ENCODE peak calls at places on chromosomes 3 and 15, in four cellular contexts. N, U, O and A are unnamed samples.

GRCh38 chr15:77672110-77672509 is 39.4 kb upstream of the LINGO1 start:
- DNase-seq in N (no peak), U (no peak), O (no peak), A (no peak)

GRCh38 chr3:102299125-102299877 is 135.5 kb upstream of the ZPLD1 start:
- DNase-seq in N (no peak), U (no peak), O (no peak), A (no peak)

GRCh38 chr15:42919308-42919707 is 1.3 kb downstream of the TTBK2 start:
- DNase-seq in N (no peak), U (no peak), O (no peak), A (no peak)

GRCh38 chr15:83848315-83849050 is 194.6 kb downstream of the ADAMTSL3 start:
- DNase-seq in N (no peak), U (peak), O (no peak), A (peak)

GRCh38 chr3:146780251-146780650 is 175.1 kb upstream of the PLSCR5 start:
- DNase-seq in N (no peak), U (no peak), O (no peak), A (no peak)

GRCh38 chr3:101687142-101687931 is 819 bp upstream of the RPL24 start:
- DNase-seq in N (no peak), U (no peak), O (no peak), A (no peak)

GRCh38 chr15:26050271-26050670 is 187.1 kb upstream of the ATP10A start:
- DNase-seq in N (no peak), U (no peak), O (no peak), A (no peak)

GRCh38 chr3:69360690-69361089 is 25.2 kb downstream of the FRMD4B start:
- DNase-seq in N (no peak), U (no peak), O (no peak), A (no peak)

GRCh38 chr15:69095280-69095679 is 65.2 kb upstream of the GLCE start:
- DNase-seq in N (no peak), U (no peak), O (no peak), A (no peak)

GRCh38 chr3:102454101-102454625 is 19.3 kb downstream of the ZPLD1 start:
- DNase-seq in N (no peak), U (no peak), O (no peak), A (no peak)

GRCh38 chr3:117045143-117045542 is 335.6 kb downstream of the TUSC7 start:
- DNase-seq in N (no peak), U (no peak), O (no peak), A (no peak)

GRCh38 chr3:107450254-107450653 is 72.5 kb upstream of the BBX start:
- DNase-seq in N (no peak), U (no peak), O (no peak), A (peak)

GRCh38 chr15:71237456-71238188 is 122.4 kb downstream of the THSD4 start:
- DNase-seq in N (peak), U (no peak), O (peak), A (peak)

GRCh38 chr3:136910697-136911096 is 47.1 kb upstream of the IL20RB start:
- DNase-seq in N (no peak), U (no peak), O (no peak), A (no peak)

GRCh38 chr15:55587321-55588069 is 650 bp downstream of the PYGO1 start:
- DNase-seq in N (peak), U (no peak), O (no peak), A (peak)

GRCh38 chr3:11090551-11090950 is 63.7 kb upstream of the HRH1 start:
- DNase-seq in N (no peak), U (no peak), O (no peak), A (no peak)

GRCh38 chr3:64612916-64613526 is 74.8 kb downstream of the ADAMTS9 start:
- DNase-seq in N (no peak), U (no peak), O (no peak), A (no peak)

GRCh38 chr3:87625911-87626310 is 349.5 kb upstream of the POU1F1 start:
- DNase-seq in N (no peak), U (no peak), O (no peak), A (no peak)

GRCh38 chr3:37904614-37905047 is 43.0 kb downstream of the CTDSPL start:
- DNase-seq in N (no peak), U (no peak), O (no peak), A (no peak)

GRCh38 chr3:142445816-142446254 is 2.0 kb downstream of the XRN1 start:
- DNase-seq in N (no peak), U (peak), O (no peak), A (no peak)

GRCh38 chr3:28853830-28854229 is 427.0 kb upstream of the RBMS3 start:
- DNase-seq in N (no peak), U (no peak), O (no peak), A (no peak)

GRCh38 chr3:153574445-153574844 is 412.4 kb downstream of the RAP2B start:
- DNase-seq in N (no peak), U (no peak), O (no peak), A (no peak)

GRCh38 chr15:60480149-60480548 is 1.2 kb upstream of the ICE2 start:
- DNase-seq in N (no peak), U (peak), O (no peak), A (no peak)

GRCh38 chr3:169133178-169134161 is 530.0 kb downstream of the MECOM start:
- DNase-seq in N (no peak), U (peak), O (no peak), A (no peak)

GRCh38 chr3:183265157-183265642 is 12.1 kb downstream of the B3GNT5 start:
- DNase-seq in N (peak), U (peak), O (no peak), A (no peak)

GRCh38 chr3:65950340-65951326 is 88.1 kb downstream of the MAGI1 start:
- DNase-seq in N (no peak), U (no peak), O (no peak), A (no peak)

GRCh38 chr3:71211083-71211482 is 372.4 kb downstream of the FOXP1 start:
- DNase-seq in N (peak), U (no peak), O (no peak), A (no peak)

GRCh38 chr15:73993211-73993994 is 1.1 kb upstream of the PML start:
- DNase-seq in N (no peak), U (no peak), O (no peak), A (no peak)

GRCh38 chr3:14243782-14244181 is 65.2 kb downstream of the LSM3 start:
- DNase-seq in N (no peak), U (no peak), O (no peak), A (no peak)

GRCh38 chr3:15097889-15098288 is 1.1 kb downstream of the RBSN start:
- DNase-seq in N (no peak), U (peak), O (no peak), A (no peak)

GRCh38 chr3:97872209-97873042 is 50.6 kb downstream of the CRYBG3 start:
- DNase-seq in N (peak), U (no peak), O (no peak), A (peak)

GRCh38 chr3:69121513-69121912 is 882 bp downstream of the LMOD3 start:
- DNase-seq in N (no peak), U (no peak), O (no peak), A (no peak)

GRCh38 chr15:94203321-94203720 is 28.0 kb upstream of the MCTP2 start:
- DNase-seq in N (no peak), U (peak), O (no peak), A (no peak)

GRCh38 chr3:187264051-187264450 is 27.5 kb downstream of the MASP1 start:
- DNase-seq in N (no peak), U (no peak), O (no peak), A (no peak)
- TF ChIP-seq POLR2A in N (no peak), U (no peak), O (no peak), A (no peak)

GRCh38 chr3:123317716-123318115 is 116.0 kb downstream of the SEC22A start:
- DNase-seq in N (no peak), U (no peak), O (no peak), A (no peak)
- TF ChIP-seq POLR2A in N (no peak), U (no peak), O (no peak), A (no peak)

DNA sequence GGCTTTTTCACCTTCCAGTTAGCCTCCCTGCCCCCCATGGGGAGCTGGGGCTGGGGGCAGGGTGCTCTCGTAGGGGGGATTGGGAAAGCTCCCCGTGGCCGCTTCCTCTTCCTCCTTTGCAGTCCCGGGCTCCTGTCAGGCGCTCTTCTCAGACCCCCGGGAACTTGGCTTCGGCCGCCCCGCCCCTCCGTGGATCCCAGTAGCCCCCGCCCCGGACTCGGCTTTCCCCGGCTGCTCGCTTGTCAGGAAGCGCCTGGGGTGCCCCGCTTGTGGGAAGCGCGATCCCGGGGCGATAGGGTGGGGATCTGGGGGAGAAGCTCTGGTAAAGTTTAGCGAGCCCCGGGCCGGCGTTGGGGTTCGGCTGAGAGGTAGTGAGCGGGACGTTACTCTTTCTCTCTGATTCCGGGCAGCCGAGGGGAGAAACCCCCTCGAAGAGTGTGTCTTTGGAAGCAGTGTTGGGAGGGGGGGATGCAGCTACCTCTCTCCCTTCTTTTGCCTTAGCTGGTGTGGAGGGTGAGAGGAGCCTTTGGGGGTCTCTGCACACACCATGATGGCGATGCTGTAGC is 626 bp downstream of the PIAS1 start:
- DNase-seq in N (peak), U (peak), O (peak), A (peak)
- TF ChIP-seq POLR2A in N (no peak), U (no peak), O (no peak), A (no peak)

GRCh38 chr3:185175370-185175987 is 22.6 kb upstream of the C3orf70 start:
- DNase-seq in N (no peak), U (peak), O (peak), A (no peak)
- TF ChIP-seq POLR2A in N (no peak), U (peak), O (no peak), A (no peak)